ENCODE peak calls at places on chromosomes 13 and 19, in six cellular contexts. One of them, this sample, is unnamed.

GRCh38 chr19:51740356-51740755 is 11.3 kb downstream of the FPR1 start:
- DNase-seq in activated CD4-positive, CD25-positive, alpha-beta regulatory T cell treated with anti-CD3 and anti-CD28 coated beads, Interleukin-2, amount 50 U/mL, for 16 hours: no peak
- DNase-seq in tibial nerve: no peak
- DNase-seq in IMR-90: no peak
- DNase-seq in heart right ventricle: no peak
- DNase-seq in ecto neural progenitor cell: no peak
- DNase-seq in this sample: no peak

GRCh38 chr13:27177852-27178251 is 6.2 kb upstream of the USP12 start:
- DNase-seq in heart right ventricle: no peak
- DNase-seq in IMR-90: no peak
- DNase-seq in tibial nerve: no peak
- DNase-seq in ecto neural progenitor cell: no peak
- DNase-seq in activated CD4-positive, CD25-positive, alpha-beta regulatory T cell treated with anti-CD3 and anti-CD28 coated beads, Interleukin-2, amount 50 U/mL, for 16 hours: no peak
- DNase-seq in this sample: no peak

GRCh38 chr13:37755349-37755748 is 114.2 kb downstream of the TRPC4 start:
- DNase-seq in ecto neural progenitor cell: no peak
- DNase-seq in IMR-90: no peak
- DNase-seq in activated CD4-positive, CD25-positive, alpha-beta regulatory T cell treated with anti-CD3 and anti-CD28 coated beads, Interleukin-2, amount 50 U/mL, for 16 hours: no peak
- DNase-seq in heart right ventricle: no peak
- DNase-seq in tibial nerve: no peak
- DNase-seq in this sample: no peak

GRCh38 chr19:10214784-10215183 is 16.3 kb downstream of the S1PR2 start:
- DNase-seq in ecto neural progenitor cell: no peak
- DNase-seq in tibial nerve: no peak
- DNase-seq in heart right ventricle: no peak
- DNase-seq in activated CD4-positive, CD25-positive, alpha-beta regulatory T cell treated with anti-CD3 and anti-CD28 coated beads, Interleukin-2, amount 50 U/mL, for 16 hours: no peak
- DNase-seq in IMR-90: peak; percentile 66
- DNase-seq in this sample: no peak

GRCh38 chr13:111632906-111633305 is 312.5 kb downstream of the TEX29 start:
- DNase-seq in heart right ventricle: no peak
- DNase-seq in tibial nerve: no peak
- DNase-seq in activated CD4-positive, CD25-positive, alpha-beta regulatory T cell treated with anti-CD3 and anti-CD28 coated beads, Interleukin-2, amount 50 U/mL, for 16 hours: no peak
- DNase-seq in ecto neural progenitor cell: no peak
- DNase-seq in IMR-90: no peak
- DNase-seq in this sample: no peak

GRCh38 chr13:31012285-31013024 is 80.0 kb downstream of the TEX26 start:
- DNase-seq in activated CD4-positive, CD25-positive, alpha-beta regulatory T cell treated with anti-CD3 and anti-CD28 coated beads, Interleukin-2, amount 50 U/mL, for 16 hours: no peak
- DNase-seq in ecto neural progenitor cell: no peak
- DNase-seq in tibial nerve: no peak
- DNase-seq in IMR-90: peak; percentile 46
- DNase-seq in heart right ventricle: no peak
- DNase-seq in this sample: peak; percentile 45

GRCh38 chr13:97222934-97223710 is 989 bp downstream of the MBNL2 start:
- DNase-seq in IMR-90: no peak
- DNase-seq in heart right ventricle: no peak
- DNase-seq in activated CD4-positive, CD25-positive, alpha-beta regulatory T cell treated with anti-CD3 and anti-CD28 coated beads, Interleukin-2, amount 50 U/mL, for 16 hours: no peak
- DNase-seq in tibial nerve: no peak
- DNase-seq in ecto neural progenitor cell: no peak
- DNase-seq in this sample: peak; percentile 79

GRCh38 chr19:35168261-35168660 is 13.7 kb downstream of the FXYD5 start:
- DNase-seq in IMR-90: no peak
- DNase-seq in heart right ventricle: no peak
- DNase-seq in activated CD4-positive, CD25-positive, alpha-beta regulatory T cell treated with anti-CD3 and anti-CD28 coated beads, Interleukin-2, amount 50 U/mL, for 16 hours: no peak
- DNase-seq in ecto neural progenitor cell: no peak
- DNase-seq in tibial nerve: no peak
- DNase-seq in this sample: no peak

GRCh38 chr19:10159610-10160009 is 35.1 kb downstream of the DNMT1 start:
- DNase-seq in ecto neural progenitor cell: no peak
- DNase-seq in heart right ventricle: no peak
- DNase-seq in tibial nerve: no peak
- DNase-seq in IMR-90: no peak
- DNase-seq in activated CD4-positive, CD25-positive, alpha-beta regulatory T cell treated with anti-CD3 and anti-CD28 coated beads, Interleukin-2, amount 50 U/mL, for 16 hours: no peak
- DNase-seq in this sample: no peak

GRCh38 chr19:34969721-34970120 is 5.7 kb upstream of the ZNF792 start:
- DNase-seq in ecto neural progenitor cell: no peak
- DNase-seq in tibial nerve: no peak
- DNase-seq in activated CD4-positive, CD25-positive, alpha-beta regulatory T cell treated with anti-CD3 and anti-CD28 coated beads, Interleukin-2, amount 50 U/mL, for 16 hours: no peak
- DNase-seq in IMR-90: no peak
- DNase-seq in heart right ventricle: no peak
- DNase-seq in this sample: no peak

GRCh38 chr19:18723871-18724377 is 40.4 kb downstream of the CRTC1 start:
- DNase-seq in heart right ventricle: no peak
- DNase-seq in activated CD4-positive, CD25-positive, alpha-beta regulatory T cell treated with anti-CD3 and anti-CD28 coated beads, Interleukin-2, amount 50 U/mL, for 16 hours: no peak
- DNase-seq in tibial nerve: no peak
- DNase-seq in ecto neural progenitor cell: no peak
- DNase-seq in IMR-90: no peak
- DNase-seq in this sample: no peak

GRCh38 chr13:86757236-86757978 is 913.8 kb upstream of the SLITRK5 start:
- DNase-seq in heart right ventricle: no peak
- DNase-seq in activated CD4-positive, CD25-positive, alpha-beta regulatory T cell treated with anti-CD3 and anti-CD28 coated beads, Interleukin-2, amount 50 U/mL, for 16 hours: no peak
- DNase-seq in IMR-90: no peak
- DNase-seq in ecto neural progenitor cell: no peak
- DNase-seq in tibial nerve: no peak
- DNase-seq in this sample: no peak

GRCh38 chr19:9668544-9668943 is 6.4 kb downstream of the ZNF562 start:
- DNase-seq in ecto neural progenitor cell: no peak
- DNase-seq in heart right ventricle: no peak
- DNase-seq in activated CD4-positive, CD25-positive, alpha-beta regulatory T cell treated with anti-CD3 and anti-CD28 coated beads, Interleukin-2, amount 50 U/mL, for 16 hours: no peak
- DNase-seq in IMR-90: no peak
- DNase-seq in tibial nerve: no peak
- DNase-seq in this sample: no peak

GRCh38 chr13:23449386-23450162 is 16.1 kb upstream of the SACS start:
- DNase-seq in tibial nerve: no peak
- DNase-seq in IMR-90: no peak
- DNase-seq in activated CD4-positive, CD25-positive, alpha-beta regulatory T cell treated with anti-CD3 and anti-CD28 coated beads, Interleukin-2, amount 50 U/mL, for 16 hours: no peak
- DNase-seq in ecto neural progenitor cell: no peak
- DNase-seq in heart right ventricle: no peak
- DNase-seq in this sample: no peak

GRCh38 chr13:44198826-44199225 is 174.8 kb upstream of the SERP2 start:
- DNase-seq in ecto neural progenitor cell: no peak
- DNase-seq in IMR-90: no peak
- DNase-seq in tibial nerve: no peak
- DNase-seq in activated CD4-positive, CD25-positive, alpha-beta regulatory T cell treated with anti-CD3 and anti-CD28 coated beads, Interleukin-2, amount 50 U/mL, for 16 hours: no peak
- DNase-seq in heart right ventricle: no peak
- DNase-seq in this sample: no peak

GRCh38 chr19:48370955-48371354 is 6.8 kb downstream of the SYNGR4 start:
- DNase-seq in ecto neural progenitor cell: no peak
- DNase-seq in tibial nerve: no peak
- DNase-seq in IMR-90: no peak
- DNase-seq in activated CD4-positive, CD25-positive, alpha-beta regulatory T cell treated with anti-CD3 and anti-CD28 coated beads, Interleukin-2, amount 50 U/mL, for 16 hours: no peak
- DNase-seq in heart right ventricle: no peak
- DNase-seq in this sample: no peak

GRCh38 chr13:51856998-51857397 is 4.8 kb upstream of the CCDC70 start:
- DNase-seq in tibial nerve: no peak
- DNase-seq in activated CD4-positive, CD25-positive, alpha-beta regulatory T cell treated with anti-CD3 and anti-CD28 coated beads, Interleukin-2, amount 50 U/mL, for 16 hours: no peak
- DNase-seq in ecto neural progenitor cell: no peak
- DNase-seq in IMR-90: no peak
- DNase-seq in heart right ventricle: no peak
- DNase-seq in this sample: no peak

GRCh38 chr19:40162104-40162503 is 29.1 kb upstream of the MAP3K10 start:
- DNase-seq in tibial nerve: no peak
- DNase-seq in heart right ventricle: no peak
- DNase-seq in activated CD4-positive, CD25-positive, alpha-beta regulatory T cell treated with anti-CD3 and anti-CD28 coated beads, Interleukin-2, amount 50 U/mL, for 16 hours: no peak
- DNase-seq in ecto neural progenitor cell: no peak
- DNase-seq in IMR-90: no peak
- DNase-seq in this sample: no peak

GRCh38 chr19:42693760-42694350 is 46.4 kb downstream of the PSG3 start:
- DNase-seq in ecto neural progenitor cell: no peak
- DNase-seq in heart right ventricle: no peak
- DNase-seq in tibial nerve: no peak
- DNase-seq in activated CD4-positive, CD25-positive, alpha-beta regulatory T cell treated with anti-CD3 and anti-CD28 coated beads, Interleukin-2, amount 50 U/mL, for 16 hours: no peak
- DNase-seq in IMR-90: peak; percentile 46
- DNase-seq in this sample: peak; percentile 62

GRCh38 chr19:46320559-46320958 is 23.7 kb downstream of the HIF3A start:
- DNase-seq in ecto neural progenitor cell: no peak
- DNase-seq in tibial nerve: no peak
- DNase-seq in activated CD4-positive, CD25-positive, alpha-beta regulatory T cell treated with anti-CD3 and anti-CD28 coated beads, Interleukin-2, amount 50 U/mL, for 16 hours: no peak
- DNase-seq in heart right ventricle: no peak
- DNase-seq in IMR-90: no peak
- DNase-seq in this sample: no peak

GRCh38 chr19:49924004-49924880 is 4.8 kb upstream of the ATF5 start:
- DNase-seq in heart right ventricle: no peak
- DNase-seq in tibial nerve: no peak
- DNase-seq in IMR-90: no peak
- DNase-seq in activated CD4-positive, CD25-positive, alpha-beta regulatory T cell treated with anti-CD3 and anti-CD28 coated beads, Interleukin-2, amount 50 U/mL, for 16 hours: no peak
- DNase-seq in ecto neural progenitor cell: no peak
- DNase-seq in this sample: no peak

This sample was measured in ACHN.